ENCODE peak calls at places on chromosomes 16 and 17, in eight cellular contexts. H, B, V, S, Y, R, Q and Z are unnamed samples.

GRCh38 chr16:50309156-50309526 is 42.8 kb downstream of the ADCY7 start:
- DNase-seq in H (no peak), B (no peak), V (no peak), S (no peak), Y (peak; percentile 76), R (no peak), Q (no peak), Z (no peak)

GRCh38 chr17:50272246-50272645 is 2.0 kb upstream of the TMEM92 start:
- DNase-seq in H (no peak), B (no peak), V (no peak), S (no peak), Y (peak; percentile 90), R (no peak), Q (no peak), Z (no peak)

GRCh38 chr17:54013117-54013516 is 190.4 kb downstream of the KIF2B start:
- DNase-seq in H (no peak), B (no peak), V (no peak), S (no peak), Y (no peak), R (no peak), Q (no peak), Z (no peak)

GRCh38 chr16:85422124-85422373 is 191.1 kb upstream of the GSE1 start:
- DNase-seq in H (no peak), B (no peak), V (no peak), S (no peak), Y (no peak), R (no peak), Q (no peak), Z (no peak)

GRCh38 chr16:84048306-84048705 is 5.7 kb upstream of the SLC38A8 start:
- DNase-seq in H (no peak), B (no peak), V (no peak), S (no peak), Y (no peak), R (no peak), Q (no peak), Z (no peak)

GRCh38 chr17:2240541-2240940 is 63.0 kb downstream of the SMG6 start:
- DNase-seq in H (no peak), B (no peak), V (peak; percentile 48), S (no peak), Y (no peak), R (no peak), Q (no peak), Z (no peak)

GRCh38 chr17:63358111-63358839 is 87.8 kb downstream of the CYB561 start:
- DNase-seq in H (peak; percentile 81), B (no peak), V (peak; percentile 75), S (peak; percentile 75), Y (no peak), R (no peak), Q (peak; percentile 69), Z (no peak)

GRCh38 chr16:64167851-64168770 is 953.8 kb downstream of the CDH11 start:
- DNase-seq in H (no peak), B (no peak), V (no peak), S (no peak), Y (no peak), R (no peak), Q (no peak), Z (no peak)

GRCh38 chr16:4909825-4910224 is 27.1 kb downstream of the PPL start:
- DNase-seq in H (no peak), B (no peak), V (no peak), S (no peak), Y (no peak), R (no peak), Q (no peak), Z (no peak)

GRCh38 chr16:88764913-88765349 is 20.1 kb downstream of the PIEZO1 start:
- DNase-seq in H (no peak), B (no peak), V (no peak), S (no peak), Y (no peak), R (no peak), Q (no peak), Z (no peak)

GRCh38 chr16:57196276-57196675 is 10.1 kb downstream of the RSPRY1 start:
- DNase-seq in H (no peak), B (no peak), V (no peak), S (no peak), Y (no peak), R (no peak), Q (no peak), Z (no peak)

GRCh38 chr16:4091638-4092037 is 24.6 kb downstream of the ADCY9 start:
- DNase-seq in H (no peak), B (no peak), V (no peak), S (no peak), Y (peak; percentile 68), R (no peak), Q (no peak), Z (no peak)

GRCh38 chr17:77914440-77915254 is 43.9 kb upstream of the TNRC6C start:
- DNase-seq in H (no peak), B (no peak), V (peak; percentile 22), S (no peak), Y (no peak), R (no peak), Q (no peak), Z (no peak)

GRCh38 chr16:30903596-30903995 is 7.2 kb downstream of the CTF1 start:
- DNase-seq in H (no peak), B (peak; percentile 78), V (no peak), S (no peak), Y (no peak), R (no peak), Q (no peak), Z (no peak)

GRCh38 chr16:30901201-30902069 is 5.0 kb downstream of the CTF1 start:
- DNase-seq in H (no peak), B (no peak), V (no peak), S (no peak), Y (no peak), R (no peak), Q (no peak), Z (no peak)

GRCh38 chr16:30902070-30902972 is 5.9 kb downstream of the CTF1 start:
- DNase-seq in H (no peak), B (peak; percentile 80), V (peak; percentile 60), S (no peak), Y (no peak), R (no peak), Q (no peak), Z (no peak)

GRCh38 chr16:30903002-30903401 is 6.6 kb downstream of the CTF1 start:
- DNase-seq in H (no peak), B (no peak), V (no peak), S (no peak), Y (no peak), R (no peak), Q (no peak), Z (no peak)

GRCh38 chr16:30904114-30904780 is 7.8 kb downstream of the CTF1 start:
- DNase-seq in H (no peak), B (no peak), V (no peak), S (no peak), Y (no peak), R (no peak), Q (no peak), Z (no peak)
- H3K4me3 ChIP-seq in H (no peak overlapping the region), B (no peak overlapping the region), V (no peak overlapping the region), S (no peak overlapping the region), Y (no peak overlapping the region), R (no peak overlapping the region), Q (no peak overlapping the region), Z (no peak overlapping the region)

DNA sequence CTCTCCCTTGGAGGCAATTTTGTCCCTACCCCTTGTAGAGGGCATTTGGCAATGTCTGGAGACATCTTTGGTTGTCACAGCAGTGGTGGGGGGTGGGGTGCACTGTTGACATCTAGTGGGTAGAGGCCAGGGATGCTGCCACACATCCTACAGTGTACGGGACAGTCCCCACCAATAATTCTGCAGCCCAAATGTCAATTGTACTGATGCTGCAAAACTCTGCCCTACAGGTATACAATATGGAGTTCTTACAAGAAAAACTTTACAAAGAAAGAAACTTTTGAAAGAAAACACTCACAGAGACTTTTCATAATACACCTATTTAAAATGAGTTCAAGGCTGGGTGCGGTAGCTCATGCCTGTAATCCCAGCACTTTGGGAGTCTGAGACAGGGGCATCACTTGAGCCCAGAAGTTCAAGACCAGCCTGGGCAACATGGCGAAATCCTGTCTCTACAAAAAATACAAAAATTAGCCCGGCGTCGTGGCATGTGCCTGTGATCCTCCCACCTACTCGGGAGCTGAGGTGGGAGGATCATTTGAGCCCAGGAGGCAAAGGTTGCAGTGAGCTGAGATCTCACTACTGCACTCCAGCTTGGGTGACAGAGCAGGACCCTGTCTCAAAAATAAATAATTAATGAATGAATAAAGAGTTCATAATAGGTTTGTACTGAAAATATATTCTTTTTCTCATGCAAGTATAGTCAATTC is 59.4 kb downstream of the EMP2 start:
- DNase-seq in H (no peak), B (no peak), V (no peak), S (no peak), Y (no peak), R (no peak), Q (no peak), Z (no peak)
- TF ChIP-seq CTCF in H (no peak), B (no peak), V (no peak), S (no peak), Y (no peak), R (no peak), Q (no peak), Z (no peak)

GRCh38 chr16:47490471-47490870 is 29.3 kb downstream of the PHKB start:
- DNase-seq in H (no peak), B (no peak), V (no peak), S (no peak), Y (no peak), R (no peak), Q (no peak), Z (no peak)

GRCh38 chr16:47492428-47493357 is 31.6 kb downstream of the PHKB start:
- DNase-seq in H (no peak), B (peak; percentile 86), V (peak; percentile 39), S (no peak), Y (peak; percentile 93), R (no peak), Q (no peak), Z (no peak)

GRCh38 chr16:47499080-47499699 is 38.1 kb downstream of the PHKB start:
- DNase-seq in H (no peak), B (no peak), V (no peak), S (no peak), Y (no peak), R (no peak), Q (no peak), Z (no peak)

GRCh38 chr16:47492036-47492427 is 30.9 kb downstream of the PHKB start:
- DNase-seq in H (no peak), B (no peak), V (no peak), S (no peak), Y (no peak), R (no peak), Q (no peak), Z (no peak)

GRCh38 chr16:47493358-47494337 is 32.5 kb downstream of the PHKB start:
- DNase-seq in H (no peak), B (no peak), V (no peak), S (no peak), Y (no peak), R (no peak), Q (no peak), Z (no peak)
- H3K4me3 ChIP-seq in H (no peak overlapping the region), B (peak overlapping the region; percentile 21), V (no peak overlapping the region), S (no peak overlapping the region), Y (no peak overlapping the region), R (no peak overlapping the region), Q (no peak overlapping the region), Z (no peak overlapping the region)

DNA sequence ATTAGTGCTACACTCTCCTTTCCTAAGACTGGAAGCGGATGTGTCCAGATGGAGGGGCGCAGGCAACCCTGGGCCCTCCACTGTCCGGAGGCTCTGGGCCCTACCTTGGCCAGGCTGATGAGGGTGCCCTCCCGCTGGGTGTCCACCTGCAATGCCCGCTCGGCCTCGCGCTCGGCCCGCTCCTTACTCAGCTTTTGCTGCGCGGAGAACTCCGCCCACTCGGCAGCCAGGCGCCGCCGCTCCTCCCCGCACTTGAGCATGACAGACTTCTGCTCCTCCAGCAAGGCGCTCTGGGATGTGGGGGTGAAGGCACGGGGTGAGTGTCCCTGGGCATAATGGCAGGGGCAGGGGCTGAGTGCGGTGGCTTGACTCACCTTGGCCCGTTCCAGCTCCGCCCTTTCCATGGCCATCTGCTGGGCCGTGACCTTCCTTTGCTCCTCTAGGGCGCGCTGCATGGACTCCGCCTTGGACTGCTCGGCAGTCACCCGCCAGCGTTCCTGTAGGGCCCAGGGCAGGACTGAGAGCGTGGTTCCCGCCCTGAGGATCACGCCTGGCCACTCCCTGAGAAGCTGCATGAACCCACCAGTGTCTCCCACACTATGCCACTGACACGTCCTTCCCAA is 10.1 kb upstream of the MRPL38 start:
- DNase-seq in H (no peak), B (no peak), V (no peak), S (no peak), Y (no peak), R (no peak), Q (no peak), Z (no peak)
- TF ChIP-seq CTCF in H (no peak), B (no peak), V (no peak), S (no peak), Y (no peak), R (no peak), Q (no peak), Z (no peak)